ENCODE peak calls at places on chromosome 17, in eight cellular contexts. T is stomach, C is body of pancreas, Z is A549, Q is ovary, M is upper lobe of left lung, V is adrenal gland, L is esophagus squamous epithelium. H is an unnamed sample.

GRCh38 chr17:49748791-49749190 is 15.1 kb downstream of the FAM117A start:
- DNase-seq in T (no peak), C (no peak), Z (no peak), Q (no peak), M (no peak), V (no peak), L (no peak), H (no peak)

GRCh38 chr17:27807567-27808470 is 7.5 kb upstream of the NOS2 start:
- DNase-seq in T (peak), C (peak), Z (no peak), Q (no peak), M (peak), V (peak), L (no peak), H (no peak)

GRCh38 chr17:60525624-60526514 is at the start of gene APPBP2:
- DNase-seq in T (peak), C (peak), Z (peak), Q (peak), M (peak), V (peak), L (peak), H (peak)

GRCh38 chr17:789160-789840 is 7.1 kb downstream of the MRM3 start:
- DNase-seq in T (no peak), C (no peak), Z (no peak), Q (no peak), M (no peak), V (no peak), L (no peak), H (no peak)

GRCh38 chr17:77240976-77241375 is 100.2 kb downstream of the SEC14L1 start:
- DNase-seq in T (no peak), C (no peak), Z (no peak), Q (no peak), M (no peak), V (no peak), L (no peak), H (no peak)

GRCh38 chr17:68184141-68184571 is 63.7 kb upstream of the AMZ2 start:
- DNase-seq in T (no peak), C (no peak), Z (no peak), Q (no peak), M (no peak), V (no peak), L (no peak), H (no peak)

GRCh38 chr17:32498362-32498761 is 11.6 kb downstream of the CDK5R1 start:
- DNase-seq in T (no peak), C (no peak), Z (no peak), Q (no peak), M (no peak), V (no peak), L (no peak), H (no peak)

GRCh38 chr17:1643999-1644492 is 1.5 kb downstream of the SCARF1 start:
- DNase-seq in T (no peak), C (no peak), Z (no peak), Q (no peak), M (peak), V (no peak), L (no peak), H (no peak)

GRCh38 chr17:56297142-56297541 is 143.9 kb downstream of the ANKFN1 start:
- DNase-seq in T (no peak), C (no peak), Z (no peak), Q (no peak), M (no peak), V (no peak), L (no peak), H (no peak)

GRCh38 chr17:28482551-28483199 is 9.2 kb downstream of the SLC13A2 start:
- DNase-seq in T (peak), C (no peak), Z (no peak), Q (no peak), M (no peak), V (no peak), L (no peak), H (no peak)

GRCh38 chr17:7001562-7001961 is 5.7 kb downstream of the ALOX12 start:
- DNase-seq in T (no peak), C (peak), Z (no peak), Q (no peak), M (no peak), V (no peak), L (no peak), H (no peak)

GRCh38 chr17:81237591-81238489 is 1.0 kb downstream of the TEPSIN start:
- DNase-seq in T (no peak), C (no peak), Z (no peak), Q (no peak), M (no peak), V (no peak), L (no peak), H (no peak)

GRCh38 chr17:50931003-50931878 is 65.1 kb upstream of the TOB1 start:
- DNase-seq in T (peak), C (peak), Z (no peak), Q (peak), M (peak), V (peak), L (no peak), H (peak)

GRCh38 chr17:73497721-73498120 is 146.5 kb downstream of the SDK2 start:
- DNase-seq in T (no peak), C (no peak), Z (no peak), Q (no peak), M (no peak), V (no peak), L (no peak), H (no peak)

GRCh38 chr17:80922580-80923160 is 69.0 kb upstream of the CHMP6 start:
- DNase-seq in T (no peak), C (no peak), Z (no peak), Q (peak), M (no peak), V (no peak), L (no peak), H (no peak)

GRCh38 chr17:1029196-1029911 is 32.4 kb downstream of the TIMM22 start:
- DNase-seq in T (no peak), C (peak), Z (no peak), Q (peak), M (no peak), V (peak), L (no peak), H (peak)

GRCh38 chr17:38571833-38572274 is 33.9 kb downstream of the SRCIN1 start:
- DNase-seq in T (no peak), C (no peak), Z (peak), Q (no peak), M (no peak), V (no peak), L (no peak), H (no peak)

GRCh38 chr17:40290629-40291296 is 3.1 kb downstream of the CDC6 start:
- DNase-seq in T (peak), C (peak), Z (peak), Q (no peak), M (peak), V (peak), L (no peak), H (no peak)

GRCh38 chr17:27978689-27979175 is 63.7 kb upstream of the NLK start:
- DNase-seq in T (no peak), C (no peak), Z (no peak), Q (no peak), M (no peak), V (no peak), L (no peak), H (no peak)

GRCh38 chr17:64273006-64273405 is 9.9 kb upstream of the TEX2 start:
- DNase-seq in T (no peak), C (no peak), Z (no peak), Q (no peak), M (no peak), V (no peak), L (no peak), H (no peak)

GRCh38 chr17:75004371-75004770 is 8.1 kb upstream of the MRPL58 start:
- DNase-seq in T (no peak), C (no peak), Z (no peak), Q (no peak), M (no peak), V (no peak), L (no peak), H (no peak)

GRCh38 chr17:27236710-27237315 is 57.1 kb upstream of the WSB1 start:
- DNase-seq in T (peak), C (peak), Z (peak), Q (peak), M (peak), V (peak), L (no peak), H (no peak)

GRCh38 chr17:64064331-64064730 is 43.9 kb upstream of the ICAM2 start:
- DNase-seq in T (peak), C (peak), Z (no peak), Q (no peak), M (peak), V (peak), L (no peak), H (no peak)

GRCh38 chr17:15262291-15263205 is 2.6 kb downstream of the PMP22 start:
- DNase-seq in T (peak), C (peak), Z (peak), Q (peak), M (peak), V (peak), L (peak), H (peak)
- TF ChIP-seq POLR2A in T (no peak), C (peak), Z (peak), Q (peak), M (no peak), V (peak), L (no peak), H (peak)

GRCh38 chr17:57987582-57988300 is at the start of gene VEZF1:
- DNase-seq in T (peak), C (peak), Z (peak), Q (peak), M (peak), V (peak), L (no peak), H (peak)
- TF ChIP-seq POLR2A in T (no peak), C (peak), Z (peak), Q (peak), M (no peak), V (no peak), L (no peak), H (peak)

GRCh38 chr17:8125196-8125946 is 1.5 kb upstream of the HES7 start:
- DNase-seq in T (peak), C (peak), Z (peak), Q (peak), M (peak), V (peak), L (no peak), H (no peak)
- TF ChIP-seq POLR2A in T (no peak), C (no peak), Z (no peak), Q (peak), M (no peak), V (no peak), L (no peak), H (no peak)

GRCh38 chr17:71655542-71655941 is 465.3 kb upstream of the SOX9 start:
- DNase-seq in T (no peak), C (no peak), Z (no peak), Q (no peak), M (no peak), V (no peak), L (no peak), H (no peak)
- TF ChIP-seq POLR2A in T (no peak), C (no peak), Z (no peak), Q (no peak), M (no peak), V (no peak), L (no peak), H (no peak)

GRCh38 chr17:48599373-48599772 is 5.4 kb downstream of the HOXB6 start:
- DNase-seq in T (no peak), C (no peak), Z (no peak), Q (no peak), M (no peak), V (no peak), L (no peak), H (no peak)

GRCh38 chr17:48601184-48601527 is 3.6 kb downstream of the HOXB6 start:
- DNase-seq in T (no peak), C (no peak), Z (no peak), Q (no peak), M (no peak), V (no peak), L (no peak), H (no peak)

GRCh38 chr17:48600244-48601098 is 4.3 kb downstream of the HOXB6 start:
- DNase-seq in T (no peak), C (no peak), Z (no peak), Q (no peak), M (no peak), V (no peak), L (no peak), H (no peak)

GRCh38 chr17:48603959-48604769 is 622 bp downstream of the HOXB6 start:
- DNase-seq in T (no peak), C (no peak), Z (peak), Q (no peak), M (no peak), V (peak), L (no peak), H (no peak)

DNA sequence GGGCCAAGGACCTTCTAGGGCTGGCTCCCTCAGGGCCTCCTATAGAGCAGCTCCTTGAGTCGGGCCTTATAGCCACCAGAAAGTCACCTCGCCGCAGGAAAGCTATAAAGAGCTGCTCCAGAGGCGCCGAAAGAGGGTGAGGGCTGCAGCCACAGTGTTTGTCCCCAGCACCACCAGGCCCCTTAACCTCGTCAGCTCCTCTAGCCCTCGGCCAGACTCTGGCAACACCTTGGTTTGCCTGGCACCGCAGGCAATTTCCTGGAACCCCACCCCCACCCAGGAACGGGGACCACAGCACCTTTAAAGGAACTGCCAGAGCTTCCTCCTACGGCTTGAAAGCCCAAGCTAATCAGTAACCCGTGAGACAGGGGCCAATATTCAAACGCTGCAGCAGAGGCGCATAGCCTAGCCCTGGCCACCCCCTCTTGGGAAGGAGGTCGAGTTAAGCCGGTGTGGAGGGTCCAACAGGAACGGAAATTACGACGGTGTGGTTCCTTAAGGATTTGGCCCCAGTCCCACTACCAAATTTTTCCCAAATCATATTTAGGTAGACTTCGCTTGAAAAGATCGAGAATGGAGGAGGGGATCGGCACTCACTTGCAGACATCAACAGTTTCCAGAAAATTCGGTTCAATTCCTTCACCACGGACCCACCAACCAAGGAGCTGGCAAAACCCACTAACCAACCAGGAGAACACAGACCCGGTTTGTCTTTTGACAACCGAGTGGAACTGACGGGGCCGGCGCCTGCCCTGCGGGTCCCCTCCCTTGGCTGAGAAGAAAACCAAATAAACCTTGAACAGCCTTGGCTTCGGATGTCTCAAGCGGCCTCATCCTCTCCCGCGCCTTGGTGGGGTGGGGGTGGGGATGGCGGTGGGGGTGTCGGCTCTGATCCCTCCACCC is 3.0 kb downstream of the HOXB6 start:
- DNase-seq in T (no peak), C (no peak), Z (peak), Q (no peak), M (no peak), V (no peak), L (no peak), H (no peak)
- TF ChIP-seq POLR2A in T (no peak), C (no peak), Z (peak), Q (no peak), M (no peak), V (no peak), L (no peak), H (no peak)

GRCh38 chr17:44110011-44110686 is 13.3 kb downstream of the HDAC5 start:
- DNase-seq in T (no peak), C (no peak), Z (no peak), Q (no peak), M (no peak), V (no peak), L (no peak), H (no peak)

GRCh38 chr17:44111777-44112176 is 11.7 kb downstream of the HDAC5 start:
- DNase-seq in T (no peak), C (no peak), Z (no peak), Q (no peak), M (no peak), V (no peak), L (no peak), H (no peak)

GRCh38 chr17:44109312-44109630 is 14.2 kb downstream of the HDAC5 start:
- DNase-seq in T (no peak), C (no peak), Z (no peak), Q (no peak), M (no peak), V (no peak), L (no peak), H (no peak)

GRCh38 chr17:44112284-44113280 is 10.9 kb downstream of the HDAC5 start:
- DNase-seq in T (no peak), C (peak), Z (no peak), Q (peak), M (no peak), V (peak), L (no peak), H (no peak)

DNA sequence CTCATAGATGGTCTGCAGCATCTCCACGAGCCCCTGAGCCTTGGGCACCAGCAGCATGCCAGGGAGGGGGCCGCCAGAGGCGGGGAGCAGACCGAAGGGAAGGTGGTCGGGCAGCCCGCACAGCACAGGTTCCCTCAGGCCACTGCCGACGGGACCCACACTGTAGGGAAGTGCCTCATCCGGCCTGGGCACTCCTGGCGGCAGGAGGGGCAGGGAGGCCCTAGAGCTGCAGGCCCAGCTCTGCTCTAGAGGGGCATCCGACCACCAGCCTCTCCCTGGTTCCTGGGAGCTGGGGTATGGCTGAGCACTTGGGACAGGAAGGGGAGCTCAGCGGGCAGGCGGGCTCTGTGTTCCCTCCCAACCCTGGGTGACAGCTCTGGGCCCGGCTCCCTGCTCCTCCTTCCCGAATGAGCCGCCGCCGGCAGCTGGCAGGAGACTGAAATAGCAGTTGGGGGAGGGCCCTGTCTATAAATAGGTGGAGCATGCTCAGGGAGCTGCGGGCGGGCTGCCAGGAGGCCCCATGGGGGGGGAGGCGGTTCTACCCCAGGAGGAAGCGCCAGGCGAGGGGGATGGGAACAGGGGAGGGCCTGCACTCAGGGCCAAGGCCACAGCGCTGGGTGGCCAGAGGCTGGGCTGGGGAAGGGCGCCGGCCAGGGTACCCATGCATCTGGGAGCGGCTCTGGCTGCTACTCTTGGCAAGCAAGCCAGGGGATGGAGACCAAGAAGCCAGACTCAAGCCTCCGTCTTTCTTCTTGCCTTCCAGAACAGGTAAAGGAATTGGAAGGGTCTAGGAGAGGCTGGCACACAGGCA is 12.4 kb downstream of the HDAC5 start:
- DNase-seq in T (peak), C (peak), Z (peak), Q (peak), M (peak), V (peak), L (peak), H (peak)
- TF ChIP-seq POLR2A in T (no peak), C (peak), Z (no peak), Q (peak), M (no peak), V (no peak), L (peak), H (peak)

DNA sequence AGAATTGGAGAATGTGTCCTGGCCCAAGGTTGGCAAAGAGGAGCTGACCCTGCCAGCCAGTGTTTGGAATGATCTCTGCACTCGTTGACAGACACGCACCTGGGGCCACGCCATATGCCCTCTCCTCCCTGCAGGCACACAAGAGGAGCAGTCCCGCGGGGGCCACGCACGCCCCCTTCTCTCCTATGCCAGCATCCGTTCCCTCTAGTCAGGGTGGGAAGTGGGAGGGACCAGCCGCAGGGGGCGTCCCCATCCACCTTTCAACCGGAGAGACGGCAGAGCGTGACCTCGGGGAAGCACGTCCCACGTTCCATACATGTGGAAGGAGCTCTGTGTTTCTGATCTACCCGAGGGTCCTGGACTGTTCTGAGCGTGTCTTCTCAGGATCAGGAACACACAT is 86.9 kb upstream of the ZNF750 start:
- DNase-seq in T (no peak), C (no peak), Z (no peak), Q (no peak), M (no peak), V (no peak), L (no peak), H (no peak)
- TF ChIP-seq POLR2A in T (no peak), C (no peak), Z (no peak), Q (no peak), M (no peak), V (no peak), L (no peak), H (no peak)

GRCh38 chr17:66299721-66300120 is 2.7 kb upstream of the PRKCA start:
- DNase-seq in T (no peak), C (no peak), Z (no peak), Q (no peak), M (no peak), V (no peak), L (no peak), H (no peak)

GRCh38 chr17:66301418-66301863 is 972 bp upstream of the PRKCA start:
- DNase-seq in T (no peak), C (no peak), Z (no peak), Q (no peak), M (no peak), V (no peak), L (no peak), H (no peak)

GRCh38 chr17:66300956-66301355 is 1.5 kb upstream of the PRKCA start:
- DNase-seq in T (no peak), C (no peak), Z (no peak), Q (no peak), M (no peak), V (no peak), L (no peak), H (no peak)

GRCh38 chr17:66302761-66303626 is 581 bp downstream of the PRKCA start:
- DNase-seq in T (peak), C (peak), Z (peak), Q (peak), M (peak), V (peak), L (no peak), H (peak)

DNA sequence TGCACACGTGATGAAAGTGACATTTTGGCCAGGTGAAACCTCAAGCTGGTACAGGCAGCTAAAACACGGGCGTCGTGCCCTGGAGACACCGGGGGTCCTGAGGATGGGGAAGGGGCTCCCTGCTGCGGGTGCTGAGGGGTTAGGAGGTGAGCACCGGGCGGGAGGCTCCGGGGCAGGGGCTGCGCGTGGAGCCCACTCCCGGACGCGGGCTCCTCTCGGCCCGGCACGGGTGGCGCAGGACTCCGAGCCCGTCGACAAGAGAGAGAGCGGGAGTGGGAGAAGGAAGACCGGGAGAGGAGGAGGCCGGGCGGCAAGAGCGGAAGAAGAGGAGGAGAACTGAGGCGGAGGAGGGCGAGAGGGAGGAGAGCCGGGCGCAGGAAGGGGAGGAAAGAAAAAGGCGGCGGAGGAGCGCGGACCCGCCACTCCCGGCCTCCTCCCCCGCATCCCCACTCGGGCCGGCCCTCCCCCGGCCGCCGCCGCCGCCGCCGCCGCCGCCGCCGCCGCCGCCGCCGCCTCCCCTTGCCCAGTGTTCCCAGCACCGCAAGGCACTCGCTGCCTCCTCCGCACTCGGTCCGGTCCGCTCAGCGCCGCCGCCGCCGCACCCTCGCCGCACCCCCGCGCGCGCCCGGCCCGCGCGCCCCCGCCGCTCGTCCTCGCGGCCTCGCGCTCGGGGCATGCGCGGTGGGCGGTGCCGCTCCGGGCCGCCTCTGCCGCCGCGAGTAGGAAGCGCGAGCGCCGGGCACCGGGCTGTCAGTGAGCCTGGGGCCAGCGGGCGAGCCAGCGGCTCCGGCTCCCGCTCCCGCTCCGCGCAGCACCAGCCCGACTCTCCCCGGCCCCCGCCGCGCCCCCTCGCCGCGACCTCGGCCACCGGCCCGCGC is at the start of gene PRKCA:
- DNase-seq in T (peak), C (peak), Z (peak), Q (peak), M (peak), V (peak), L (no peak), H (peak)
- TF ChIP-seq POLR2A in T (no peak), C (peak), Z (peak), Q (peak), M (no peak), V (peak), L (no peak), H (peak)

H was measured in H54.